ENCODE peak calls at places on chromosomes 16 and 17, in four cellular contexts. One of them, this sample, is unnamed.

GRCh38 chr17:43994272-43995149 is 9.9 kb upstream of the NAGS start:
- DNase-seq in heart left ventricle: peak; percentile 83
- DNase-seq in left cardiac atrium: peak; percentile 80
- DNase-seq in EL: peak; percentile 73
- DNase-seq in this sample: no peak

GRCh38 chr16:69613283-69614154 is 47.8 kb downstream of the NFAT5 start:
- DNase-seq in EL: no peak
- DNase-seq in left cardiac atrium: no peak
- DNase-seq in heart left ventricle: no peak
- DNase-seq in this sample: no peak

GRCh38 chr16:64089697-64090096 is 1032.2 kb downstream of the CDH11 start:
- DNase-seq in EL: peak; percentile 44
- DNase-seq in heart left ventricle: no peak
- DNase-seq in left cardiac atrium: no peak
- DNase-seq in this sample: no peak

GRCh38 chr16:79792952-79793351 is 192.4 kb upstream of the MAF start:
- DNase-seq in heart left ventricle: no peak
- DNase-seq in left cardiac atrium: no peak
- DNase-seq in EL: no peak
- DNase-seq in this sample: no peak

GRCh38 chr16:72939247-72939646 is 108.7 kb downstream of the ZFHX3 start:
- DNase-seq in EL: no peak
- DNase-seq in left cardiac atrium: peak; percentile 59
- DNase-seq in heart left ventricle: no peak
- DNase-seq in this sample: no peak

GRCh38 chr17:76843703-76844484 is 24.3 kb upstream of the MGAT5B start:
- DNase-seq in EL: peak; percentile 51
- DNase-seq in heart left ventricle: no peak
- DNase-seq in left cardiac atrium: no peak
- DNase-seq in this sample: no peak

GRCh38 chr16:88303890-88304819 is 78.6 kb upstream of the ZNF469 start:
- DNase-seq in heart left ventricle: peak; percentile 67
- DNase-seq in EL: peak; percentile 92
- DNase-seq in left cardiac atrium: peak; percentile 62
- DNase-seq in this sample: no peak

GRCh38 chr17:76276461-76277299 is 11.5 kb downstream of the UBALD2 start:
- DNase-seq in heart left ventricle: no peak
- DNase-seq in left cardiac atrium: no peak
- DNase-seq in EL: peak; percentile 74
- DNase-seq in this sample: peak; percentile 54

GRCh38 chr16:81564368-81565060 is 119.9 kb downstream of the CMIP start:
- DNase-seq in left cardiac atrium: no peak
- DNase-seq in EL: no peak
- DNase-seq in heart left ventricle: no peak
- DNase-seq in this sample: no peak

GRCh38 chr17:39687101-39687545 is 734 bp downstream of the PGAP3 start:
- DNase-seq in heart left ventricle: peak; percentile 19
- DNase-seq in left cardiac atrium: no peak
- DNase-seq in EL: no peak
- DNase-seq in this sample: no peak

This sample was measured in T1000.